ENCODE peak calls at places on chromosomes 13 and 19, in six cellular contexts. A is heart right ventricle, S is osteoblast, U is neural progenitor cell, R is breast epithelium, Y is neuronal stem cell. D is an unnamed sample.
A peak's percentile ranks its signal among the peaks of the same experiment; 100 is the strongest.

GRCh38 chr13:35704331-35704730 is 227.8 kb upstream of the MAB21L1 start:
- DNase-seq in A (no peak), S (no peak), U (no peak), R (no peak), Y (no peak), D (no peak)

GRCh38 chr13:56528040-56528760 is 612.5 kb upstream of the PRR20A start:
- DNase-seq in A (no peak), S (no peak), U (no peak), R (no peak), Y (no peak), D (no peak)

GRCh38 chr13:99042851-99043250 is 65.0 kb upstream of the DOCK9 start:
- DNase-seq in A (no peak), S (no peak), U (no peak), R (no peak), Y (no peak), D (no peak)

GRCh38 chr13:90238433-90238832 is 1109.1 kb upstream of the MIR17HG start:
- DNase-seq in A (no peak), S (no peak), U (peak; percentile 10), R (no peak), Y (no peak), D (peak; percentile 88)

GRCh38 chr19:10335149-10336053 is 2.1 kb upstream of the RAVER1 start:
- DNase-seq in A (no peak), S (no peak), U (no peak), R (no peak), Y (no peak), D (no peak)

GRCh38 chr13:47459512-47459911 is 541.6 kb downstream of the SUCLA2 start:
- DNase-seq in A (no peak), S (no peak), U (peak; percentile 38), R (no peak), Y (no peak), D (no peak)

GRCh38 chr19:1251233-1251502 is 2.8 kb downstream of the MIDN start:
- DNase-seq in A (peak; percentile 86), S (peak; percentile 92), U (peak; percentile 60), R (no peak), Y (no peak), D (peak; percentile 74)

GRCh38 chr19:1026189-1027019 is at the start of gene CNN2:
- DNase-seq in A (peak; percentile 78), S (peak; percentile 99), U (peak; percentile 94), R (peak; percentile 85), Y (peak; percentile 83), D (peak; percentile 79)

GRCh38 chr13:113792236-113792770 is 33.3 kb downstream of the TMEM255B start:
- DNase-seq in A (no peak), S (peak; percentile 58), U (no peak), R (no peak), Y (no peak), D (no peak)

GRCh38 chr19:2524840-2525723 is 49.2 kb downstream of the GADD45B start:
- DNase-seq in A (no peak), S (peak; percentile 97), U (no peak), R (no peak), Y (no peak), D (no peak)

GRCh38 chr13:43698743-43699142 is 88.0 kb downstream of the ENOX1 start:
- DNase-seq in A (no peak), S (no peak), U (no peak), R (no peak), Y (no peak), D (no peak)

GRCh38 chr13:31775686-31776085 is 36.4 kb downstream of the RXFP2 start:
- DNase-seq in A (peak; percentile 50), S (peak; percentile 18), U (no peak), R (no peak), Y (no peak), D (no peak)

GRCh38 chr13:74104661-74105275 is 29.4 kb downstream of the KLF12 start:
- DNase-seq in A (no peak), S (no peak), U (no peak), R (no peak), Y (no peak), D (no peak)

DNA sequence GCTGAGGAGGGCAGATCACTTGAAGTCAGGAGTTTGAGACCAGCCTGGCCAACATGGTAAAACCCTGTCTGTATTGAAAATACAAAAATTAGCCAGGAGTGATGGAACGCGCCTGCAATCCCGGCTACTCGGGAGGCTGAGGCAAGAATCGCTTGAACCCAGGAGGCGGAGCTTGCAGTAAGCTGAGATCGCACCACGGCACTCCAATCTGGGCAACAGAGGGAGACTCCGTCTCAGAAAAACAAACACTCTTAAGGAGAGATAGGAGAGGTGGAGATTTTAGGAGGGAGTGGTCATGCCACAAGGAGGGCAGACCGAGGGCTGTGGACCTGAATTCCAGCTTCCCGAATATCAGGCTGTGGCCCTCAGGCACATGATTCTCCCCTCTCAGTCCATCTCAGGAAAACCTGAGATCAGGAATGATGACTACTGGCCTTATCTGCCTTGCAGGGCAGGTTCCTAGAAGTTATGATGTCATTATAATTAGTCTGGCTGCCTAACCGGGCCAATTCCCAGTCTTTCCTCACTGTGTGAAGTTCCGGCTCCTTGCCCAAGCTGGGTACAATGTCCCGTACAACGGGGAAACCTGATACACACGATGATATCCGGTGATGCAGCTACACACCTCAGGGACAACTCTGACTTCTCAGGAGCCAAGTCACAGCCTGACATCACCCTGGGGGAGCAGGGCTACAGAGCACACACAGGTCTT is 2.5 kb downstream of the SLC35E1 start:
- DNase-seq in A (no peak), S (no peak), U (no peak), R (no peak), Y (no peak), D (no peak)
- H3K4me1 ChIP-seq in A (peaks cover 55% of the 10 kb centered on the region), S (peaks cover 26% of the 10 kb centered on the region), U (peaks cover 8% of the 10 kb centered on the region), R (peaks cover 26% of the 10 kb centered on the region), Y (peaks cover 9% of the 10 kb centered on the region), D (peaks cover 12% of the 10 kb centered on the region)

DNA sequence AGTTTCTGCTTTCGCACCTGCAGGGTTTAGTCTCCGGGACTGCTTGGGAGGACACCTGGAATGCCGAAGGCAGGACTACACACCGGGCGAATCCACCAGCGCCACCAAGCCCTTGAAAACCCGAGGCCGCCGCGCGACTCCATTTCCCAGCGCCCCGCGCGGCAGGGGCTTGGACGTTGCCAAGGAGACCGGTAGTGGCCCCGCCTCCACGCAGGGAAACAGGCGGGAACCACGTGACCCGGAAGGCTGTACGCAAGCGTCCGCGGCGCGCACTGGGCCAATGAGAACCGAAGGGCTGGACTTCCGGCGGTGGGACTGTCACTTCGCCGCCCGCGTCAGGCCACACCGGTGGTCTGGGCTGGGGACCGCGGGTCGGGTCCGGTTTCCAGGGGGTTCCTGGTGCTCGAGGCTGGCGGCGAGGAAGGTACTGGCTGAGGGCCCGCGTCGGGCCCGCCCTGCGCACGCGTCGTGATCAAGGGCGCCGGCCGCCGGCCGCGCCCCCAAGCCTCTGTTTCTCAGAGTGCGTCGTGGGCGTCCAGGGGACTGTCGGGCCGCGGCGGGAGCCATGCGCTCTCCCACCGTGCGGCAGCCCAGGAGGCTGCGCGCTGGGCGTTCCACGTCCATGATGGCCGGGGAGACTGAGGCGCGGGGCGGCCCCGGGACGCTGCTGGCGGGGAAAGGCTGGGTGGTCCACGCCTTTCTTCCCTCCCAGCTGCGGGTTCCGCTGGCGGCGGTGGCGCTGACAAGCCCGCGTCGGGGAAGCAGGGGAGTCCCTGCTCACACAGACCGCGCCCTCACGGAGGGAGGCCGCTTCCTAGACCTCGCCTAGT is at the start of gene ZNF324:
- DNase-seq in A (peak; percentile 98), S (peak; percentile 100), U (peak; percentile 100), R (peak; percentile 98), Y (peak; percentile 97), D (peak; percentile 97)
- H3K27ac ChIP-seq in A (peak within 1 kb of the TSS; percentile 91), S (peak within 1 kb of the TSS; percentile 72), U (peak within 1 kb of the TSS; percentile 76), R (peak within 1 kb of the TSS; percentile 81), Y (peak within 1 kb of the TSS; percentile 59), D (peak within 1 kb of the TSS; percentile 20)

GRCh38 chr13:23107665-23108064 is 73.1 kb upstream of the SGCG start:
- DNase-seq in A (no peak), S (no peak), U (no peak), R (no peak), Y (no peak), D (no peak)
- H3K4me1 ChIP-seq in A (no peaks in the 10 kb centered on the region), S (no peaks in the 10 kb centered on the region), U (no peaks in the 10 kb centered on the region), R (no peaks in the 10 kb centered on the region), Y (no peaks in the 10 kb centered on the region), D (no peaks in the 10 kb centered on the region)

DNA sequence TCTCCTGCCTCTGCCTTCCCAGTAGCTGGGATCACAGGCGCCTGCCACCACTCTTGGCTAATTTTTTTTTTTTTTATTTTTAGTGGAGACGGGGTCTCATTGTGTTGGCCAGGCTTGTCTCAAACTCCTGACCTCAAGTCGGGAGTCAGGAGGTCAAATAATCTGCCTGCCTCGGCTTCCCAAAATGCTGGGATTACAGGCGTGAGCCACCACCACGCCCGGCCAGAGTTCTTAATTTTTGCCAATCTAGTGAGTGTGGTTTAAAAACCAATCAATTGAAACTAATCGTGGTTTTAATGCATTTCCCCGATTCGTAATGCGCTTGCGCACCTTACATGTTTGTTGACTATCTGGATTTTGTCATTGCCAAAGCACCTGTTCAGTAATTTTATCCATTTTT is 37.0 kb downstream of the SKA3 start:
- DNase-seq in A (no peak), S (no peak), U (no peak), R (no peak), Y (no peak), D (no peak)
- H3K27ac ChIP-seq in A (peak overlapping the region; percentile 95), S (peak overlapping the region; percentile 99), U (no peak overlapping the region), R (peak overlapping the region; percentile 95), Y (no peak overlapping the region), D (peak overlapping the region; percentile 72)

GRCh38 chr19:17794731-17795494 is at the start of gene B3GNT3:
- DNase-seq in A (no peak), S (peak; percentile 59), U (peak; percentile 44), R (peak; percentile 24), Y (no peak), D (no peak)

GRCh38 chr19:17794412-17794730 is 567 bp upstream of the B3GNT3 start:
- DNase-seq in A (no peak), S (no peak), U (peak; percentile 7), R (no peak), Y (no peak), D (no peak)

GRCh38 chr19:17796838-17797168 is 1.9 kb downstream of the B3GNT3 start:
- DNase-seq in A (no peak), S (no peak), U (peak; percentile 0), R (no peak), Y (no peak), D (no peak)

GRCh38 chr19:17796013-17796837 is 1.3 kb downstream of the B3GNT3 start:
- DNase-seq in A (no peak), S (peak; percentile 41), U (peak; percentile 1), R (no peak), Y (no peak), D (no peak)

DNA sequence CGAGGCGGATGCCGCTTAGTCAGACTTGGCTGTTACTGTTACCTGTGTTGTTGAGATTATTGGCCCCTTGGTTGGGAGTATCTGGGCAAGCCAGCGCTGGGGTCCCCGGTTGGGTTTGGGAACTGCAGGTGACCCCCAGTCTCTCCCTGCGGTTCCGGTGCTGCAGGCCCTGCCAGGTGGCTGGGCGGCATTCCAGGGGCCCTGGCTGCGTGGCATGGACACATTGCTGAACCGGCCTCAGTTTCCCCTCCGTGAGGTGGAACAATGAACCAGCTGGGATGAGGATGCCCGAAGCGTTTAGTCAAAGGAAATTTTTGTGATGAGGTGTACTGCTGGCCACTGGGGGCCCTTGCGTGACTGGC is 538 bp downstream of the B3GNT3 start:
- DNase-seq in A (no peak), S (no peak), U (no peak), R (no peak), Y (no peak), D (no peak)
- H3K4me1 ChIP-seq in A (peaks cover 19% of the 10 kb centered on the region), S (no peaks in the 10 kb centered on the region), U (no peaks in the 10 kb centered on the region), R (no peaks in the 10 kb centered on the region), Y (peaks cover 3% of the 10 kb centered on the region), D (no peaks in the 10 kb centered on the region)

GRCh38 chr13:20495087-20496023 is 30.3 kb downstream of the CRYL1 start:
- DNase-seq in A (peak; percentile 55), S (peak; percentile 94), U (peak; percentile 69), R (peak; percentile 43), Y (peak; percentile 51), D (peak; percentile 82)
- H3K27ac ChIP-seq in A (peak overlapping the region; percentile 16), S (no peak overlapping the region), U (no peak overlapping the region), R (no peak overlapping the region), Y (no peak overlapping the region), D (no peak overlapping the region)